ENCODE peak calls at places on chromosome 11, in six cellular contexts. One of them, this sample, is unnamed. For H3K4me1, the result is how much of the 10 kb centered on the place peaks cover.

GRCh38 chr11:91299980-91300379 is 924.6 kb upstream of the FAT3 start:
- DNase-seq in right cardiac atrium: no peak
- DNase-seq in fibroblast of lung: peak
- DNase-seq in heart left ventricle: no peak
- DNase-seq in neuronal stem cell: no peak
- DNase-seq in SJSA1: no peak
- DNase-seq in this sample: no peak

GRCh38 chr11:108431370-108431769 is 36.0 kb downstream of the C11orf65 start:
- DNase-seq in right cardiac atrium: no peak
- DNase-seq in fibroblast of lung: no peak
- DNase-seq in heart left ventricle: no peak
- DNase-seq in neuronal stem cell: no peak
- DNase-seq in SJSA1: no peak
- DNase-seq in this sample: no peak

GRCh38 chr11:33775832-33776231 is 1.5 kb upstream of the FBXO3 start:
- DNase-seq in right cardiac atrium: no peak
- DNase-seq in fibroblast of lung: peak
- DNase-seq in heart left ventricle: no peak
- DNase-seq in neuronal stem cell: no peak
- DNase-seq in SJSA1: peak
- DNase-seq in this sample: no peak

GRCh38 chr11:66909181-66909580 is 49.0 kb downstream of the PC start:
- DNase-seq in right cardiac atrium: no peak
- DNase-seq in fibroblast of lung: no peak
- DNase-seq in heart left ventricle: no peak
- DNase-seq in neuronal stem cell: no peak
- DNase-seq in SJSA1: no peak
- DNase-seq in this sample: no peak

GRCh38 chr11:127103586-127104388 is 103.2 kb upstream of the KIRREL3 start:
- DNase-seq in right cardiac atrium: no peak
- DNase-seq in fibroblast of lung: no peak
- DNase-seq in heart left ventricle: no peak
- DNase-seq in neuronal stem cell: no peak
- DNase-seq in SJSA1: no peak
- DNase-seq in this sample: no peak

GRCh38 chr11:57111646-57112045 is 70.1 kb upstream of the LRRC55 start:
- DNase-seq in right cardiac atrium: no peak
- DNase-seq in fibroblast of lung: no peak
- DNase-seq in heart left ventricle: no peak
- DNase-seq in neuronal stem cell: no peak
- DNase-seq in SJSA1: no peak
- DNase-seq in this sample: no peak

GRCh38 chr11:14425621-14426020 is 66.6 kb upstream of the RRAS2 start:
- DNase-seq in right cardiac atrium: no peak
- DNase-seq in fibroblast of lung: no peak
- DNase-seq in heart left ventricle: no peak
- DNase-seq in neuronal stem cell: no peak
- DNase-seq in SJSA1: no peak
- DNase-seq in this sample: no peak

GRCh38 chr11:85826096-85826855 is 15.3 kb upstream of the SYTL2 start:
- DNase-seq in right cardiac atrium: peak
- DNase-seq in fibroblast of lung: peak
- DNase-seq in heart left ventricle: peak
- DNase-seq in neuronal stem cell: no peak
- DNase-seq in SJSA1: no peak
- DNase-seq in this sample: no peak

GRCh38 chr11:30710216-30710615 is 124.1 kb upstream of the MPPED2 start:
- DNase-seq in right cardiac atrium: no peak
- DNase-seq in fibroblast of lung: no peak
- DNase-seq in heart left ventricle: no peak
- DNase-seq in neuronal stem cell: no peak
- DNase-seq in SJSA1: no peak
- DNase-seq in this sample: no peak

GRCh38 chr11:33636104-33636503 is 64.5 kb downstream of the C11orf91 start:
- DNase-seq in right cardiac atrium: no peak
- DNase-seq in fibroblast of lung: peak
- DNase-seq in heart left ventricle: no peak
- DNase-seq in neuronal stem cell: no peak
- DNase-seq in SJSA1: no peak
- DNase-seq in this sample: no peak

GRCh38 chr11:69052343-69053168 is 3.8 kb downstream of the TPCN2 start:
- DNase-seq in right cardiac atrium: no peak
- DNase-seq in fibroblast of lung: no peak
- DNase-seq in heart left ventricle: no peak
- DNase-seq in neuronal stem cell: no peak
- DNase-seq in SJSA1: no peak
- DNase-seq in this sample: no peak

GRCh38 chr11:69048718-69049489 is at the start of gene TPCN2:
- DNase-seq in right cardiac atrium: peak
- DNase-seq in fibroblast of lung: peak
- DNase-seq in heart left ventricle: peak
- DNase-seq in neuronal stem cell: peak
- DNase-seq in SJSA1: peak
- DNase-seq in this sample: peak

GRCh38 chr11:69049490-69049867 is 747 bp downstream of the TPCN2 start:
- DNase-seq in right cardiac atrium: peak
- DNase-seq in fibroblast of lung: no peak
- DNase-seq in heart left ventricle: no peak
- DNase-seq in neuronal stem cell: no peak
- DNase-seq in SJSA1: no peak
- DNase-seq in this sample: no peak

GRCh38 chr11:69051381-69052342 is 2.9 kb downstream of the TPCN2 start:
- DNase-seq in right cardiac atrium: no peak
- DNase-seq in fibroblast of lung: no peak
- DNase-seq in heart left ventricle: no peak
- DNase-seq in neuronal stem cell: no peak
- DNase-seq in SJSA1: no peak
- DNase-seq in this sample: no peak

GRCh38 chr11:69050592-69051380 is 2.1 kb downstream of the TPCN2 start:
- DNase-seq in right cardiac atrium: no peak
- DNase-seq in fibroblast of lung: no peak
- DNase-seq in heart left ventricle: no peak
- DNase-seq in neuronal stem cell: no peak
- DNase-seq in SJSA1: no peak
- DNase-seq in this sample: no peak
- H3K4me1 ChIP-seq in right cardiac atrium: under half
- H3K4me1 ChIP-seq in fibroblast of lung: under half
- H3K4me1 ChIP-seq in heart left ventricle: half or more
- H3K4me1 ChIP-seq in neuronal stem cell: under half
- H3K4me1 ChIP-seq in SJSA1: under half
- H3K4me1 ChIP-seq in this sample: half or more

GRCh38 chr11:59145534-59145933 is 2.9 kb downstream of the FAM111A start:
- DNase-seq in right cardiac atrium: no peak
- DNase-seq in fibroblast of lung: peak
- DNase-seq in heart left ventricle: no peak
- DNase-seq in neuronal stem cell: no peak
- DNase-seq in SJSA1: no peak
- DNase-seq in this sample: no peak
- H3K27ac ChIP-seq in right cardiac atrium: no peak
- H3K27ac ChIP-seq in fibroblast of lung: peak
- H3K27ac ChIP-seq in heart left ventricle: no peak
- H3K27ac ChIP-seq in neuronal stem cell: no peak
- H3K27ac ChIP-seq in SJSA1: peak
- H3K27ac ChIP-seq in this sample: no peak

DNA sequence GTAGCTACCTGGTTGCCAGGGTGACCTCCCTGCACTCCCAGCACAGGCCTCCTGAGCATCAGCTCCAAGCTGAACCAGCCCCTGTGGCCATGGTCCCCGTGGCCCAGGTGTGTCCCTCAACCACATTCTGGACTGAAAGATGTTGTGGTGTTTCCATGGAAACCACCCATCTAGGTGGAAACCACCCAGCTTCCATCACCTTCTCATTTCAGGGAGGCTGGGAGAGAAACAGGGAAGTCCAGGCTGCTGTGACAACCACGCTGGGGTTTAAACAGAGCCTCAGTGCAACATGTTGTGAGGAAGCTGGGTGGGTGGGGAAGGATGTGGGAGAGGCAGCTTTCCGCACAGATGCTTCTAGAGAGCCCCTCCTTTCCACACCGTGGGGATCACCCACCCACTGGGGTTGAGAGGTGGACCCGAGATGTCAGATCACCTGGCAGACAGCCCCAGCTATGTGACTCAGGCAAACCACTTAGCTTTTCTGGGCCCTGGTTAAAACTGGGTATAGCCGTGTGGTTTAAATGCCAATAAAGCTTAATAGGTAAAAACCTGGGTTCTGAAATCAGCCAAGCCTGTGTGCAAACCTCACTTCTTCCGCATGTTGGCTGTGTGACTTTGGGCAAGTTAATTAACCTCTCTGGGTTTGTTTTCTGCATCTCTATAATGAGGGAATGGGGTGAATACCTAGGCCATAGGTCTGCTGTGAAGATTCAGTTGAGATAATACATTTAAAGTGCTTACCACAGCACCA is 46.4 kb downstream of the CD82 start:
- DNase-seq in right cardiac atrium: no peak
- DNase-seq in fibroblast of lung: no peak
- DNase-seq in heart left ventricle: peak
- DNase-seq in neuronal stem cell: no peak
- DNase-seq in SJSA1: no peak
- DNase-seq in this sample: no peak
- H3K4me1 ChIP-seq in right cardiac atrium: under half
- H3K4me1 ChIP-seq in fibroblast of lung: under half
- H3K4me1 ChIP-seq in heart left ventricle: under half
- H3K4me1 ChIP-seq in neuronal stem cell: under half
- H3K4me1 ChIP-seq in SJSA1: under half
- H3K4me1 ChIP-seq in this sample: under half

DNA sequence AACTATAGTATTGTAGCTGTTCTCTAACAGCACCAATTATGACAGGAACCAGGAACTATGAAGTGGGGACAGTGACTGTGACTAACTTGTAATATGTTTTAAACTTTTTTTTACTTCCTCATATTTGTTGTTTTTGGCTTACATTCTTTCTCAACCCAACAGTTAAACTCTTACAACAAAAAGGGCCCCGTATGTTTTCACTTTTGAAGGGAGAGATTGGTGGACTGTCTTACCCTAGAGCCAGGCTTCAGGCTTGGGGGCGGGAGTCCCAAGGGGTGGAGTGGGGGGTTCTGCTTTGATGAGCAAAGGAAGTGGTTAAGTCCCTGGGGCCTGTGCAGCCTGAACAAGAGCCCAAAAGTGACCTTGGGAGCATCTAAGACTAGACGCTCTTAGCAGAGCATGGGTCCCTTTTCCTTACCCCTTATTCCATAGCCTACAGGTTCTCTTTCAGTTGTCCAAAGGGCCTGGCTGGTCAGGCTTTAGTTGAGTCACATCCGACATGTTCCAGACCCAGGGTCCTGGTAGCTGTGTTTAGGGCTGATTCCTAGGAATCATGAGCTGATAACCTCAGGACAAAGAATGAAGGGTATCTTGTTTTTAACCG is 38.8 kb downstream of the STIM1 start:
- DNase-seq in right cardiac atrium: peak
- DNase-seq in fibroblast of lung: no peak
- DNase-seq in heart left ventricle: peak
- DNase-seq in neuronal stem cell: no peak
- DNase-seq in SJSA1: peak
- DNase-seq in this sample: no peak
- H3K27ac ChIP-seq in right cardiac atrium: peak
- H3K27ac ChIP-seq in fibroblast of lung: no peak
- H3K27ac ChIP-seq in heart left ventricle: peak
- H3K27ac ChIP-seq in neuronal stem cell: no peak
- H3K27ac ChIP-seq in SJSA1: peak
- H3K27ac ChIP-seq in this sample: peak

GRCh38 chr11:111637885-111638284 is 35.6 kb downstream of the SIK2 start:
- DNase-seq in right cardiac atrium: no peak
- DNase-seq in fibroblast of lung: no peak
- DNase-seq in heart left ventricle: no peak
- DNase-seq in neuronal stem cell: no peak
- DNase-seq in SJSA1: no peak
- DNase-seq in this sample: no peak

GRCh38 chr11:111633756-111634362 is 31.6 kb downstream of the SIK2 start:
- DNase-seq in right cardiac atrium: no peak
- DNase-seq in fibroblast of lung: no peak
- DNase-seq in heart left ventricle: no peak
- DNase-seq in neuronal stem cell: no peak
- DNase-seq in SJSA1: peak
- DNase-seq in this sample: no peak

GRCh38 chr11:111634981-111635705 is 32.9 kb downstream of the SIK2 start:
- DNase-seq in right cardiac atrium: no peak
- DNase-seq in fibroblast of lung: peak
- DNase-seq in heart left ventricle: no peak
- DNase-seq in neuronal stem cell: no peak
- DNase-seq in SJSA1: peak
- DNase-seq in this sample: no peak

GRCh38 chr11:111633248-111633647 is 31.0 kb downstream of the SIK2 start:
- DNase-seq in right cardiac atrium: no peak
- DNase-seq in fibroblast of lung: no peak
- DNase-seq in heart left ventricle: no peak
- DNase-seq in neuronal stem cell: no peak
- DNase-seq in SJSA1: no peak
- DNase-seq in this sample: no peak

GRCh38 chr11:111635706-111636045 is 33.4 kb downstream of the SIK2 start:
- DNase-seq in right cardiac atrium: peak
- DNase-seq in fibroblast of lung: peak
- DNase-seq in heart left ventricle: peak
- DNase-seq in neuronal stem cell: no peak
- DNase-seq in SJSA1: peak
- DNase-seq in this sample: no peak
- H3K4me1 ChIP-seq in right cardiac atrium: under half
- H3K4me1 ChIP-seq in fibroblast of lung: under half
- H3K4me1 ChIP-seq in heart left ventricle: under half
- H3K4me1 ChIP-seq in neuronal stem cell: under half
- H3K4me1 ChIP-seq in SJSA1: half or more
- H3K4me1 ChIP-seq in this sample: under half

GRCh38 chr11:27735281-27735680 is 35.0 kb upstream of the BDNF start:
- DNase-seq in right cardiac atrium: no peak
- DNase-seq in fibroblast of lung: no peak
- DNase-seq in heart left ventricle: no peak
- DNase-seq in neuronal stem cell: no peak
- DNase-seq in SJSA1: no peak
- DNase-seq in this sample: no peak
- H3K27ac ChIP-seq in right cardiac atrium: no peak
- H3K27ac ChIP-seq in fibroblast of lung: no peak
- H3K27ac ChIP-seq in heart left ventricle: no peak
- H3K27ac ChIP-seq in neuronal stem cell: no peak
- H3K27ac ChIP-seq in SJSA1: no peak
- H3K27ac ChIP-seq in this sample: no peak

This sample was measured in suprapubic skin.